ENCODE peak calls at places on chromosomes 11 and 22, in ten cellular contexts. U is A549, O is body of pancreas, G is stomach, F is heart left ventricle, A is H1, Q is uterus, D is IMR-90, L is transverse colon, I is tibial nerve. E is an unnamed sample.

GRCh38 chr22:27879923-27880322 is 39.1 kb downstream of the PITPNB start:
- DNase-seq in U (peak; percentile 45), O (no peak), G (no peak), F (no peak), A (no peak), Q (no peak), D (peak; percentile 54), L (no peak), I (no peak), E (no peak)

GRCh38 chr11:46352063-46352841 is 5.0 kb downstream of the DGKZ start:
- DNase-seq in U (peak; percentile 46), O (peak; percentile 91), G (peak; percentile 87), F (peak; percentile 72), A (peak; percentile 92), Q (no peak), D (no peak), L (peak; percentile 41), I (no peak), E (no peak)

GRCh38 chr22:37741312-37741795 is 44.5 kb downstream of the TRIOBP start:
- DNase-seq in U (peak; percentile 75), O (peak; percentile 77), G (peak; percentile 76), F (peak; percentile 90), A (peak; percentile 49), Q (peak; percentile 98), D (peak; percentile 98), L (peak; percentile 81), I (peak; percentile 86), E (peak; percentile 93)

GRCh38 chr22:28075260-28075981 is 156.4 kb upstream of the PITPNB start:
- DNase-seq in U (peak; percentile 38), O (peak; percentile 79), G (peak; percentile 62), F (peak; percentile 74), A (no peak), Q (peak; percentile 68), D (peak; percentile 91), L (peak; percentile 8), I (peak; percentile 22), E (peak; percentile 59)

GRCh38 chr11:94519478-94520084 is 7.3 kb downstream of the C11orf97 start:
- DNase-seq in U (no peak), O (no peak), G (no peak), F (no peak), A (no peak), Q (no peak), D (peak; percentile 49), L (no peak), I (no peak), E (no peak)

GRCh38 chr11:102279641-102280170 is 37.6 kb upstream of the BIRC3 start:
- DNase-seq in U (peak; percentile 9), O (no peak), G (no peak), F (no peak), A (no peak), Q (peak; percentile 28), D (peak; percentile 84), L (peak; percentile 39), I (no peak), E (no peak)

GRCh38 chr22:49979587-49980264 is 19.2 kb downstream of the PIM3 start:
- DNase-seq in U (peak; percentile 58), O (peak; percentile 43), G (peak; percentile 70), F (no peak), A (peak; percentile 57), Q (no peak), D (no peak), L (peak; percentile 53), I (no peak), E (peak; percentile 63)

GRCh38 chr11:77071671-77072605 is 5.2 kb downstream of the CAPN5 start:
- DNase-seq in U (no peak), O (no peak), G (peak; percentile 25), F (no peak), A (no peak), Q (peak; percentile 12), D (peak; percentile 37), L (peak; percentile 25), I (no peak), E (no peak)

GRCh38 chr11:103622296-103622695 is 414.1 kb upstream of the DDI1 start:
- DNase-seq in U (no peak), O (no peak), G (no peak), F (no peak), A (no peak), Q (no peak), D (no peak), L (no peak), I (no peak), E (no peak)

GRCh38 chr11:2383823-2384722 is 7.0 kb downstream of the CD81 start:
- DNase-seq in U (no peak), O (no peak), G (no peak), F (peak; percentile 43), A (peak; percentile 68), Q (peak; percentile 62), D (no peak), L (peak; percentile 66), I (no peak), E (no peak)
- H3K27ac ChIP-seq in U (peak overlapping the region; percentile 31), O (peak overlapping the region; percentile 83), G (peak overlapping the region; percentile 99), F (peak overlapping the region; percentile 100), A (no peak overlapping the region), Q (peak overlapping the region; percentile 91), D (no peak overlapping the region), L (peak overlapping the region; percentile 93), I (peak overlapping the region; percentile 83), E (peak overlapping the region; percentile 98)

DNA sequence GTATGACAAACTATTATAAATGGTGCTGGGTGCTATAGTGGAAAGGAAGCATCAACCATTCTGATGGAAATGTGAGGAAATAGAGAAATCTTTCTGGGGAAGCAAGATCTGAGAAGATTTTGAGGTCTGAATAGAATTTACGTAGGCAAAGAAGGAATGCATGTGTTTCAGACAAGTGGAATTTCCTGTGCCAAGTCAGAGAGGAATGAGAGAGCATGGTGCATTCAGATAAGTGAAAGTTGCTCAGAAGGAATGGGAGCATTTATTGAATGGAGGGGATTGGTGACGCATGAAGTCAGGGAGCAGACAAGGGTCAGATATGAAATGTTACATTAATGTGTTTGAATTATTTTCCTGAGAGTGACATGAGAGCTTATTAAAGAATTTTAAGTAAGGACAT is 725.5 kb downstream of the METTL15 start:
- DNase-seq in U (peak; percentile 94), O (no peak), G (no peak), F (no peak), A (no peak), Q (no peak), D (peak; percentile 99), L (no peak), I (no peak), E (no peak)
- H3K4me1 ChIP-seq in U (peaks cover 45% of the 10 kb centered on the region), O (no peaks in the 10 kb centered on the region), G (no peaks in the 10 kb centered on the region), F (no peaks in the 10 kb centered on the region), A (peaks cover 3% of the 10 kb centered on the region), Q (no peaks in the 10 kb centered on the region), D (peaks cover 10% of the 10 kb centered on the region), L (no peaks in the 10 kb centered on the region), I (no peaks in the 10 kb centered on the region), E (no peaks in the 10 kb centered on the region)

GRCh38 chr22:40817737-40818136 is 1.4 kb downstream of the SLC25A17 start:
- DNase-seq in U (no peak), O (no peak), G (no peak), F (no peak), A (no peak), Q (no peak), D (no peak), L (no peak), I (no peak), E (no peak)
- TF ChIP-seq POLR2A in U (no peak), O (no peak), G (no peak), F (no peak), A (no peak), Q (no peak), D (no peak), L (no peak), I (no peak), E (no peak)

DNA sequence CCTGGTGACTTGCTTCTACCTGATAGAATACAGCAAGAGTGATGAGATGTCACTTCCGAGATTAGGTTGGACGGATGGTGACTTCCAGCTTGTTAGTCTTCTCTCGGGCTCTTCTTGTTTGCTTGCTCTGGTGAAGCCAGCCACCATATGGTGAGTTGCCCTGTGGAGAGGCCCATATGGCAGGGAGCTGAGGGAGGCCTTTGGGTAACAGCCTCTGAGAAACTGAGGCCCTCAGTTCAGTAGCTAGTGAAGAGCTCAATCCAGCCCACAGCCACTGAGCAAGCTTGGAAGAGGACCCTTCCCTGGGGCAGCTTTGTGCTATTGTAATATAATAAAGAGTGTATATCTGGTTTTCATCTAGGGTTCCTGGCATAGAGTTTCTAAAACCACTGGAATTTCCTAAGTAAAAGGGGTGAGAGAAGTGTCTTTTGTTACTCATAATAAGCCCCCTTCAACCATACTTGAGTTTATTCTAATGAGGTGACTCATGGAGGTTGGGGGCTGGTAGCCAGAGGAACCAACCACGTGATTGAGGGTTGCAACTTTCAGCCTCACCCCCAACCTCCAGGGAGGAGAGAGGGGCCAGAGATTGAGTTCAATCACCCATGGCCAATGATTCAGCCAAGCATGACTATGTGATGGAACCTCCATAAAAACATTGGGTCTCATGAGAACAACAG is 8.0 kb upstream of the TPCN2 start:
- DNase-seq in U (no peak), O (no peak), G (no peak), F (no peak), A (no peak), Q (no peak), D (peak; percentile 86), L (no peak), I (no peak), E (no peak)
- H3K27ac ChIP-seq in U (no peak overlapping the region), O (no peak overlapping the region), G (no peak overlapping the region), F (no peak overlapping the region), A (no peak overlapping the region), Q (peak overlapping the region; percentile 19), D (peak overlapping the region; percentile 83), L (no peak overlapping the region), I (no peak overlapping the region), E (no peak overlapping the region)